ENCODE peak calls at places on chromosomes 7 and 10, in nine cellular contexts. One of them, this sample, is unnamed.
A peak's percentile ranks its signal among the peaks of the same experiment; 100 is the strongest.

GRCh38 chr10:122435212-122435827 is 19.1 kb upstream of the ARMS2 start:
- DNase-seq in astrocyte of the spinal cord: peak; percentile 67
- DNase-seq in A549: peak; percentile 36
- DNase-seq in SK-N-SH: peak; percentile 47
- DNase-seq in BJ: no peak
- DNase-seq in uterus: no peak
- DNase-seq in brain microvascular endothelial cell: no peak
- DNase-seq in HepG2: peak; percentile 30
- DNase-seq in upper lobe of right lung: no peak
- DNase-seq in this sample: peak; percentile 19

GRCh38 chr7:5001911-5002310 is 42.9 kb upstream of the MMD2 start:
- DNase-seq in brain microvascular endothelial cell: no peak
- DNase-seq in uterus: no peak
- DNase-seq in A549: no peak
- DNase-seq in SK-N-SH: no peak
- DNase-seq in astrocyte of the spinal cord: no peak
- DNase-seq in upper lobe of right lung: no peak
- DNase-seq in HepG2: no peak
- DNase-seq in BJ: no peak
- DNase-seq in this sample: no peak

GRCh38 chr7:114298011-114298410 is 116.6 kb upstream of the FOXP2 start:
- DNase-seq in uterus: no peak
- DNase-seq in A549: no peak
- DNase-seq in BJ: no peak
- DNase-seq in HepG2: no peak
- DNase-seq in upper lobe of right lung: no peak
- DNase-seq in brain microvascular endothelial cell: no peak
- DNase-seq in SK-N-SH: no peak
- DNase-seq in astrocyte of the spinal cord: no peak
- DNase-seq in this sample: no peak

GRCh38 chr10:124053971-124054370 is 39.4 kb downstream of the CHST15 start:
- DNase-seq in upper lobe of right lung: no peak
- DNase-seq in brain microvascular endothelial cell: no peak
- DNase-seq in A549: no peak
- DNase-seq in uterus: no peak
- DNase-seq in HepG2: no peak
- DNase-seq in BJ: no peak
- DNase-seq in astrocyte of the spinal cord: no peak
- DNase-seq in SK-N-SH: no peak
- DNase-seq in this sample: peak; percentile 30

GRCh38 chr10:44807451-44807850 is 103.7 kb upstream of the TMEM72 start:
- DNase-seq in HepG2: no peak
- DNase-seq in BJ: no peak
- DNase-seq in uterus: no peak
- DNase-seq in brain microvascular endothelial cell: no peak
- DNase-seq in astrocyte of the spinal cord: no peak
- DNase-seq in A549: no peak
- DNase-seq in upper lobe of right lung: no peak
- DNase-seq in SK-N-SH: no peak
- DNase-seq in this sample: no peak

GRCh38 chr10:62794306-62794705 is 10.2 kb upstream of the ADO start:
- DNase-seq in uterus: no peak
- DNase-seq in astrocyte of the spinal cord: no peak
- DNase-seq in BJ: no peak
- DNase-seq in SK-N-SH: no peak
- DNase-seq in upper lobe of right lung: no peak
- DNase-seq in brain microvascular endothelial cell: no peak
- DNase-seq in A549: no peak
- DNase-seq in HepG2: no peak
- DNase-seq in this sample: no peak

GRCh38 chr7:12297709-12298108 is 86.6 kb downstream of the TMEM106B start:
- DNase-seq in BJ: no peak
- DNase-seq in HepG2: no peak
- DNase-seq in brain microvascular endothelial cell: no peak
- DNase-seq in upper lobe of right lung: no peak
- DNase-seq in SK-N-SH: no peak
- DNase-seq in astrocyte of the spinal cord: no peak
- DNase-seq in A549: no peak
- DNase-seq in uterus: no peak
- DNase-seq in this sample: peak; percentile 55

GRCh38 chr7:35839860-35840854 is 39.3 kb downstream of the SEPTIN7 start:
- DNase-seq in uterus: no peak
- DNase-seq in SK-N-SH: no peak
- DNase-seq in astrocyte of the spinal cord: peak; percentile 52
- DNase-seq in BJ: peak; percentile 53
- DNase-seq in HepG2: no peak
- DNase-seq in brain microvascular endothelial cell: peak; percentile 14
- DNase-seq in A549: peak; percentile 9
- DNase-seq in upper lobe of right lung: no peak
- DNase-seq in this sample: no peak

GRCh38 chr10:7872041-7872442 is 53.7 kb downstream of the TAF3 start:
- DNase-seq in SK-N-SH: peak; percentile 48
- DNase-seq in HepG2: no peak
- DNase-seq in astrocyte of the spinal cord: peak; percentile 30
- DNase-seq in brain microvascular endothelial cell: no peak
- DNase-seq in BJ: no peak
- DNase-seq in A549: peak; percentile 8
- DNase-seq in upper lobe of right lung: no peak
- DNase-seq in uterus: no peak
- DNase-seq in this sample: no peak

GRCh38 chr7:116899308-116899707 is 36.9 kb downstream of the CAPZA2 start:
- DNase-seq in A549: no peak
- DNase-seq in BJ: peak; percentile 4
- DNase-seq in upper lobe of right lung: no peak
- DNase-seq in SK-N-SH: no peak
- DNase-seq in HepG2: no peak
- DNase-seq in brain microvascular endothelial cell: no peak
- DNase-seq in astrocyte of the spinal cord: no peak
- DNase-seq in uterus: no peak
- DNase-seq in this sample: no peak

GRCh38 chr7:138941545-138941944 is 39.6 kb downstream of the KIAA1549 start:
- DNase-seq in uterus: no peak
- DNase-seq in HepG2: no peak
- DNase-seq in BJ: no peak
- DNase-seq in astrocyte of the spinal cord: no peak
- DNase-seq in A549: no peak
- DNase-seq in brain microvascular endothelial cell: no peak
- DNase-seq in SK-N-SH: no peak
- DNase-seq in upper lobe of right lung: no peak
- DNase-seq in this sample: no peak

GRCh38 chr10:71244638-71245419 is 32.5 kb downstream of the UNC5B start:
- DNase-seq in A549: no peak
- DNase-seq in astrocyte of the spinal cord: peak; percentile 75
- DNase-seq in BJ: peak; percentile 94
- DNase-seq in upper lobe of right lung: no peak
- DNase-seq in SK-N-SH: peak; percentile 81
- DNase-seq in uterus: peak; percentile 69
- DNase-seq in brain microvascular endothelial cell: peak; percentile 45
- DNase-seq in HepG2: no peak
- DNase-seq in this sample: no peak

GRCh38 chr10:48457949-48458661 is 146.8 kb downstream of the ARHGAP22 start:
- DNase-seq in SK-N-SH: no peak
- DNase-seq in upper lobe of right lung: peak; percentile 48
- DNase-seq in HepG2: no peak
- DNase-seq in uterus: no peak
- DNase-seq in A549: no peak
- DNase-seq in BJ: no peak
- DNase-seq in brain microvascular endothelial cell: no peak
- DNase-seq in astrocyte of the spinal cord: no peak
- DNase-seq in this sample: no peak

GRCh38 chr7:85750454-85750949 is 563.6 kb upstream of the SEMA3D start:
- DNase-seq in SK-N-SH: peak; percentile 49
- DNase-seq in HepG2: peak; percentile 36
- DNase-seq in astrocyte of the spinal cord: peak; percentile 48
- DNase-seq in brain microvascular endothelial cell: peak; percentile 35
- DNase-seq in uterus: no peak
- DNase-seq in upper lobe of right lung: no peak
- DNase-seq in BJ: no peak
- DNase-seq in A549: no peak
- DNase-seq in this sample: peak; percentile 32

DNA sequence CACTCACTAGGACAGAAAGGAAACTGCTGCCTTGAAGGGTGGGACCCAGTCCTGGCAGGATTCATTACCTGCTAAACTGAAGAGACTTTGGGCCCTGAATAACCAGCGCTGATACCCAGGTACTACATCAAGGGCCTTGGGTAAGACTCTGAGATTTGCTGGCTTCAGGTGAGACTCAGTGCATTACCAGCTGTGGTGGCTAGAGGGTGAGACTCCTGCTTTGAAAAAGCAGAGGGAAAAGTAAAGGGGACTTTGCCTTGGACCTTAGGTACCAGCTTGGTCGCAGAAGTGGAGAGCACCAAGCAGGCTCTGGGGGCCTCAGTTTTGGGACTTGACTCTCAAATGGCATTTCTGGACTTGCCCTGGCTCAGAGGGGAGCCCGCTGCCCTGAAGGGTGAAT is 673.3 kb downstream of the NXPH1 start:
- DNase-seq in SK-N-SH: no peak
- DNase-seq in brain microvascular endothelial cell: no peak
- DNase-seq in BJ: no peak
- DNase-seq in A549: no peak
- DNase-seq in upper lobe of right lung: no peak
- DNase-seq in uterus: no peak
- DNase-seq in HepG2: no peak
- DNase-seq in astrocyte of the spinal cord: no peak
- DNase-seq in this sample: no peak
- TF ChIP-seq CTCF in SK-N-SH: no peak
- TF ChIP-seq CTCF in brain microvascular endothelial cell: no peak
- TF ChIP-seq CTCF in BJ: no peak
- TF ChIP-seq CTCF in A549: no peak
- TF ChIP-seq CTCF in upper lobe of right lung: no peak
- TF ChIP-seq CTCF in uterus: no peak
- TF ChIP-seq CTCF in HepG2: no peak
- TF ChIP-seq CTCF in astrocyte of the spinal cord: no peak
- TF ChIP-seq CTCF in this sample: no peak

DNA sequence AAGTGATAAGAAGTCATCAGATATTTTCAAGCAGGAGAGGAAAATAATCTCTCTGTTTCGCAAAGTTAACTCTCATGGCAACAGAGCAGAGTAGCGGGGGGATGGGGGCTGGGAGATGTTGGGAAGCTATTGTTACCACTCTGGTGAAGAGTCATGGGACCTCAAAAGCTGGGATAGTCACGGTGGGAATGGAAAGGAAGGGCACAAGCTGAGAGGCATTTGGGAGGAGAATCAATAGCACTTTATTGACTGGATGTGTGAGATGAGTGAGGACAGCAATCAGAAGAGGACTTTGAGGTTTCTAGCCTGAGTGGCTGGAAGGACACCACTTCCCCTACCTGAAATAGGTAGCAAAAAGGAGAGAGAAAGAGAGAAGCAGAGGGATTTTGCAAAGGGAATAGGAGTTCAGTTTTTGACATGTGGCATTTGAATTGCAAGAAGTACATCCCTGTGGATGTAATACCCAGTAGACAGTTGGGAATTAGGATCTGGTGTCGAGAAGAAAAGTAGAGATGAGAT is 27.2 kb downstream of the SCD start:
- DNase-seq in A549: peak; percentile 79
- DNase-seq in uterus: no peak
- DNase-seq in SK-N-SH: peak; percentile 54
- DNase-seq in astrocyte of the spinal cord: peak; percentile 29
- DNase-seq in brain microvascular endothelial cell: no peak
- DNase-seq in upper lobe of right lung: no peak
- DNase-seq in BJ: no peak
- DNase-seq in HepG2: peak; percentile 92
- DNase-seq in this sample: no peak
- H3K4me3 ChIP-seq in A549: peak overlapping the region; percentile 43
- H3K4me3 ChIP-seq in uterus: peak overlapping the region; percentile 53
- H3K4me3 ChIP-seq in SK-N-SH: peak overlapping the region; percentile 56
- H3K4me3 ChIP-seq in astrocyte of the spinal cord: peak overlapping the region; percentile 61
- H3K4me3 ChIP-seq in brain microvascular endothelial cell: peak overlapping the region; percentile 54
- H3K4me3 ChIP-seq in upper lobe of right lung: peak overlapping the region; percentile 62
- H3K4me3 ChIP-seq in BJ: peak overlapping the region; percentile 51
- H3K4me3 ChIP-seq in HepG2: peak overlapping the region; percentile 74
- H3K4me3 ChIP-seq in this sample: peak overlapping the region; percentile 54

GRCh38 chr10:69851306-69851705 is 49.6 kb downstream of the COL13A1 start:
- DNase-seq in uterus: no peak
- DNase-seq in SK-N-SH: no peak
- DNase-seq in BJ: no peak
- DNase-seq in A549: no peak
- DNase-seq in HepG2: no peak
- DNase-seq in astrocyte of the spinal cord: peak; percentile 51
- DNase-seq in brain microvascular endothelial cell: no peak
- DNase-seq in upper lobe of right lung: no peak
- DNase-seq in this sample: no peak
- TF ChIP-seq CTCF in uterus: no peak
- TF ChIP-seq CTCF in SK-N-SH: no peak
- TF ChIP-seq CTCF in BJ: no peak
- TF ChIP-seq CTCF in A549: no peak
- TF ChIP-seq CTCF in HepG2: no peak
- TF ChIP-seq CTCF in astrocyte of the spinal cord: no peak
- TF ChIP-seq CTCF in brain microvascular endothelial cell: no peak
- TF ChIP-seq CTCF in upper lobe of right lung: no peak
- TF ChIP-seq CTCF in this sample: no peak

DNA sequence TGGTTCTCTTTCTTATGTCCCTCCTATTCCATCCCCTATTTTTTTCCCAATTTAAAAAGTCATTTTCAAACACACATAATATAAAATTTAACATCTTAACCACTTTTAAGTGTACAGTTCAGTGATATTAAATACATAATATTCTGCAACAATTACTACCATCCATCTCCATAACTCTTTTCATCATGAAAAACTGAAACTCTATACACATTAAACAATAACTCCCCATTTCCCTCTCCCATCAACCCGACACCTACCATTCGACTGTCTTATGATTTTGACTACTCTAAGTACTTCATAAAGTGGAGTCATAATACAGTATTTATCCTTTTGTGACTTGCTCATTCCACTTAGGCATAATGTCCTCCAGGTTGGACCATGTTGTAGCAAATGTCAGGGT is 2.6 kb downstream of the KIF11 start:
- DNase-seq in upper lobe of right lung: no peak
- DNase-seq in A549: no peak
- DNase-seq in astrocyte of the spinal cord: no peak
- DNase-seq in SK-N-SH: no peak
- DNase-seq in uterus: no peak
- DNase-seq in HepG2: no peak
- DNase-seq in brain microvascular endothelial cell: no peak
- DNase-seq in BJ: no peak
- DNase-seq in this sample: no peak
- H3K4me3 ChIP-seq in upper lobe of right lung: no peak overlapping the region
- H3K4me3 ChIP-seq in A549: no peak overlapping the region
- H3K4me3 ChIP-seq in astrocyte of the spinal cord: no peak overlapping the region
- H3K4me3 ChIP-seq in SK-N-SH: no peak overlapping the region
- H3K4me3 ChIP-seq in uterus: no peak overlapping the region
- H3K4me3 ChIP-seq in HepG2: peak overlapping the region; percentile 91
- H3K4me3 ChIP-seq in brain microvascular endothelial cell: no peak overlapping the region
- H3K4me3 ChIP-seq in BJ: no peak overlapping the region
- H3K4me3 ChIP-seq in this sample: no peak overlapping the region

This sample was measured in LNCaP clone FGC.